ENCODE peak calls at places on chromosome 22, in four cellular contexts. B, N, L and C are unnamed samples.

GRCh38 chr22:19367763-19368367 is 63.7 kb downstream of the HIRA start:
- DNase-seq in B (no peak), N (no peak), L (no peak), C (no peak)

GRCh38 chr22:42801537-42802165 is 55.4 kb downstream of the ARFGAP3 start:
- DNase-seq in B (no peak), N (no peak), L (no peak), C (no peak)

GRCh38 chr22:49294656-49295464 is 532.8 kb downstream of the BRD1 start:
- DNase-seq in B (no peak), N (no peak), L (no peak), C (no peak)

GRCh38 chr22:17234144-17234623 is 14.9 kb upstream of the ADA2 start:
- DNase-seq in B (peak; percentile 27), N (no peak), L (no peak), C (no peak)

GRCh38 chr22:32803020-32803758 is 1.7 kb downstream of the TIMP3 start:
- DNase-seq in B (peak; percentile 68), N (no peak), L (no peak), C (no peak)

GRCh38 chr22:32847067-32847491 is 45.6 kb downstream of the TIMP3 start:
- DNase-seq in B (peak; percentile 31), N (no peak), L (no peak), C (no peak)

GRCh38 chr22:32660292-32660691 is 141.2 kb upstream of the TIMP3 start:
- DNase-seq in B (peak; percentile 73), N (peak; percentile 30), L (peak; percentile 47), C (peak; percentile 62)

GRCh38 chr22:30947163-30947820 is 21.3 kb downstream of the MORC2 start:
- DNase-seq in B (no peak), N (no peak), L (no peak), C (no peak)

GRCh38 chr22:22768885-22769284 is 118.7 kb upstream of the IGLL5 start:
- DNase-seq in B (no peak), N (no peak), L (no peak), C (no peak)

GRCh38 chr22:47628477-47629272 is 866.2 kb downstream of the TBC1D22A start:
- DNase-seq in B (no peak), N (no peak), L (no peak), C (no peak)

GRCh38 chr22:42662114-42663021 is 13.2 kb upstream of the CYB5R3 start:
- DNase-seq in B (peak; percentile 61), N (peak; percentile 74), L (peak; percentile 45), C (peak; percentile 86)

GRCh38 chr22:50719814-50720300 is 18.1 kb upstream of the ACR start:
- DNase-seq in B (no peak), N (no peak), L (no peak), C (no peak)

GRCh38 chr22:44428941-44429615 is 69.0 kb downstream of the RTL6 start:
- DNase-seq in B (no peak), N (no peak), L (no peak), C (no peak)

GRCh38 chr22:32411388-32411787 is 659 bp downstream of the RTCB start:
- DNase-seq in B (peak; percentile 23), N (no peak), L (peak; percentile 14), C (peak; percentile 15)

GRCh38 chr22:26892401-26893033 is 235.1 kb downstream of the MIAT start:
- DNase-seq in B (peak; percentile 8), N (no peak), L (no peak), C (no peak)

GRCh38 chr22:44591146-44591790 is 93.2 kb upstream of the RTL6 start:
- DNase-seq in B (no peak), N (no peak), L (no peak), C (no peak)

GRCh38 chr22:33000342-33001280 is 57.6 kb downstream of the SYN3 start:
- DNase-seq in B (peak; percentile 49), N (peak; percentile 5), L (peak; percentile 47), C (peak; percentile 19)

GRCh38 chr22:43923191-43923590 is 414 bp upstream of the PNPLA3 start:
- DNase-seq in B (no peak), N (no peak), L (no peak), C (peak; percentile 13)

DNA sequence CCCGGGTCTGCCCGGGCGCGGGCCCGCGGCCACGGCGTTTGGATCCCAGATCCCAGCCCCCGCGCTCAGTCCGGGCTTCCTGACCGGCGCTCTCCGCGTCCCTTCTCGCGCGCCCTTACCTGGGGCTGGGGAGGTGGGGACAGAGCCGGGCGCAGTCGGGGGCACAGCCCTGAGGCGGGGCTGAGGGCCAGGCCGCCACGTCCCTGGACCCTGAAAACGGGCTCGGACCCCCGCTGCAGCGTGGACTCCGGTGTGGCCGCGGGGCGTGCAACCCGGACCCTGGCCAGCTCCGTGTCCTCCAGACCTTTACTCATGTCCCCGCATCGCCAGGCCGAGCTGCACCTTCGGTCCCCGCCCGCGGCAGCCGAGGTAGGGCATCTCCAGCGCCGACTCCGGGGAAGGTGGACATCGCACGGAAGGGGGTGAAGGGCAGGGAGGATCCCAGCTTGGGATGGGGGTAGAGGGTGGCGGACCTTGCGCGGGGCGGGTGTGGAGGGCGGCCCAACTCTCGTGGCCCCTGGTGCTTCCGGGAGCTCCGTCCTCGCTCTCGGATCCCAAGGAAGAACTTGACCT is 9.9 kb upstream of the AIFM3 start:
- DNase-seq in B (no peak), N (no peak), L (no peak), C (peak; percentile 20)
- H3K4me3 ChIP-seq in B (peak overlapping the region; percentile 68), N (no peak overlapping the region), L (peak overlapping the region; percentile 68), C (peak overlapping the region; percentile 66)

DNA sequence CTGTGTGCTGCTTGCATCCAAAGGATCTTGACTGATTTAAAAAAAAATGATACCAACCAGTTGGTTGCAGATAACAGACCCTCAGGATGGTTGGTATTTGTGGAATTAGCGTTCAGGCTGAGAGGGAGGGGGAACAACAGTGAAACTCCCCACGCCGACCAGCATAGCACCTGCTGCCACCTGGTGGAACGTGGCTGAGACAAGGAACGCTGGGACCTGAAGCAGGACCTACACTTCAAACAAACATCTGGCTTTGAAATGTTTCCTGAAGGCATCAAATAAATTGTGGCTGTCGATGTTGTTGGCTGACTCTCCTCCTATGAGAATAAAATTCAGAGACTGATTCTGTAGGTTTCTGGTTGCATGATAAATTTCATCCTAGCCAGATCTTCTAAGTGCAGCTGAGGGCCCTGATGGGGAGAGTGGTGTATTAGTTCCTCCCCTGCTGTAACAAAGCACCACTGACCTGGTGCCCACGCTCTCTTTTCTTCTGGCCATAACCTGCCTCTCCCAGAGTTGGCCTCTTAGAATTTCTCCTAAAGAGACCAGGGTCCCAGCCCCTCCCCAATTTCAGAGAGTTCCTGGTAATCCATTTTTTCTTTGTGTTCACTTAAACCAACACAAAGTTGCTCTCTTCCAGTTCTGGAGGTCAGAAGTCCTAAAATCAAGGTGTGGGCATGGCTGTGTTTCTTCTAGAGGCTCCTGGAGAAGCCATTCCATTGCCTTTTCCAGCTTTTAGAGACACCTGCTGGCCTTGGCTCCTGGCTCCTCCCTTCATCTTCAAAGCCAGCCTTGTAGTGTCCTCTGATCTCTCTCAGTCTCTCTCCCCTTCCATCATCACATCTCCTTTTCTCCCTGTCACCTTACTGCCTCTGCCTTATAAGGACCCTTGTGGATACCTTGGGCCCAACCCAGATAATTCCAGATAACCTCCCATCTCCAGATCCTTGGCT is 17.3 kb downstream of the APOL2 start:
- DNase-seq in B (peak; percentile 46), N (peak; percentile 24), L (no peak), C (peak; percentile 63)
- H3K4me3 ChIP-seq in B (no peak overlapping the region), N (peak overlapping the region; percentile 11), L (no peak overlapping the region), C (no peak overlapping the region)

GRCh38 chr22:38411016-38411415 is 44.0 kb downstream of the KCNJ4 start:
- DNase-seq in B (no peak), N (no peak), L (no peak), C (no peak)

GRCh38 chr22:38412435-38413084 is 42.4 kb downstream of the KCNJ4 start:
- DNase-seq in B (no peak), N (peak; percentile 29), L (no peak), C (no peak)

GRCh38 chr22:38415046-38415445 is 40.0 kb downstream of the KCNJ4 start:
- DNase-seq in B (no peak), N (no peak), L (no peak), C (no peak)

GRCh38 chr22:38414009-38414395 is 41.0 kb downstream of the KCNJ4 start:
- DNase-seq in B (no peak), N (no peak), L (no peak), C (no peak)

GRCh38 chr22:38413085-38414008 is 41.7 kb downstream of the KCNJ4 start:
- DNase-seq in B (no peak), N (no peak), L (no peak), C (no peak)
- H3K4me3 ChIP-seq in B (no peak overlapping the region), N (no peak overlapping the region), L (no peak overlapping the region), C (no peak overlapping the region)

GRCh38 chr22:39489094-39490068 is 12.7 kb upstream of the MIEF1 start:
- DNase-seq in B (no peak), N (no peak), L (no peak), C (no peak)

GRCh38 chr22:39488563-39489083 is 13.5 kb upstream of the MIEF1 start:
- DNase-seq in B (no peak), N (no peak), L (no peak), C (no peak)

GRCh38 chr22:39490966-39491680 is 11.0 kb upstream of the MIEF1 start:
- DNase-seq in B (no peak), N (no peak), L (no peak), C (no peak)

GRCh38 chr22:39491696-39492095 is 10.4 kb upstream of the MIEF1 start:
- DNase-seq in B (no peak), N (no peak), L (no peak), C (no peak)

GRCh38 chr22:39490135-39490798 is 11.8 kb upstream of the MIEF1 start:
- DNase-seq in B (peak; percentile 75), N (peak; percentile 71), L (peak; percentile 61), C (peak; percentile 85)
- H3K4me3 ChIP-seq in B (no peak overlapping the region), N (no peak overlapping the region), L (no peak overlapping the region), C (no peak overlapping the region)

DNA sequence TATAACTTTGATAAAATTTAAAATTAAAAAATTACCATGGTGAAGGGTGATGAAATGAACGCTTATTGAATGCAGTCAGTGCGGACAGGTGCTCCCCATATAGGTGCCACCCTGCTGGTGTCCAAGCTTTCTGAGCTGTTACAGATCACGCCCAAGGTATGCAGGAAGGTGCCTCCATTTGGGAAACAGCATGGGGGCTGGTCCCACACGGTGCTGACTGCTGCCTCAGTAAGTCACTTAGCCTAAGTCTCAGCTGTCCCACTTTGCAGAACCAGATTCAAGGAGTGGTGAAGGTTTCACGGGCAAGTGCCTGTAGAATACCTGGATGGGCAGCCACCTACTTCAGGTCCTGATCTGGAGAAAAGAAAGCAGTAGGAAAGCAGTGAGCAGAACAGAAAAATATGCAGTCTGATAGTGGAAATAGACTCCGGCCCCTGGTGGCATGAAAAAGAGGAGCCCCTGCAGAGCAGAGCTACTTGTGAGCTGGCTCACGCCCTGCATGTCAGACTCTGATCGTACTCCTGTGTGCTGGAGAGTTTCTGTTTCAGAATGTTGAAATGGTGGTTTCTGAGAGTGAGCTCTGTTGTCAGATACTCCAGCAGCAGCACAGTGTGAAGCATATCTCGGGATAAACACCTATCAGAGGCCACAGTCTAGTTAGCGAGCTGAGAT is 33.2 kb downstream of the ADORA2A start:
- DNase-seq in B (no peak), N (no peak), L (peak; percentile 67), C (peak; percentile 71)
- H3K4me3 ChIP-seq in B (no peak overlapping the region), N (peak overlapping the region; percentile 24), L (no peak overlapping the region), C (peak overlapping the region; percentile 6)

DNA sequence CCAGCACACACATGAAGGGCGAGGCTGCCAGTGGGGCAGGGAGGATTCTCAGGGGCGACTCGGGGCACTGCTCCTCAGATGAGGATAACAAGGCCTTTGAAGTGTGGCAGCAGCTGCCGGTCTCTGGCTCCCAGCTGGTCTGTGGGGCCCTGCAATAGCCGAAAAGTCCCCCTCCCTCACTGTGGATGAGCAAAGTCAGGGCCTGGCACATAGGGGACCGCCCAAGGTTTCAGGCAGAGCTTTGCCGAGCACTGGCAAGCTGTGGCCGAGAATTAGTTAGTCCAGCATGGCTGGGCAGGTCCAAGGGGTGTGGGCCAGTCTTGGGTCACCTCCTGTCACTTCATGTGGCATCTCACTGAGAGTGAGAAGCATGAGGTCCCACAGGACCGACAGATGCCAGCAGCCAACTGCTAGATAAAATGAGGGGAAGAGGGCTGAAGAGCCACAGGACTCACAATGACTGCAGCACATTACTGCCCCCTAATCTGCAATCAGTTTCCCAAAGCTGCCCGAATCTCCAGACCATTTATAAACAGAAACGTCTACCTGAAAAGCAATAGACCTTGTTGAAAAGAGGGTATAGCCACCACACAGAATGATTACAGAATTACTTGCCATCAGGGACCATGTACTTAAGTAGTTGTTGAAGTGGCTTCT is 12.5 kb upstream of the TEF start:
- DNase-seq in B (no peak), N (no peak), L (no peak), C (no peak)
- H3K4me3 ChIP-seq in B (no peak overlapping the region), N (no peak overlapping the region), L (no peak overlapping the region), C (no peak overlapping the region)